ENCODE peak calls at places on chromosomes 12 and 14, in six cellular contexts. X is GM12878, V is HCT116, A is fibroblast of lung, P is IMR-90, K is GM23248. T is an unnamed sample. For H4K20me1, H3K36me3 and H3K4me1, the result is how much of the 10 kb centered on the place peaks cover.

GRCh38 chr14:93239869-93240677 is 33.0 kb downstream of the UBR7 start:
- DNase-seq in X (no peak), V (peak), A (peak), P (peak), K (peak), T (no peak)

GRCh38 chr12:30320561-30320960 is 375.1 kb downstream of the IPO8 start:
- DNase-seq in X (no peak), V (no peak), A (no peak), P (no peak), K (no peak), T (no peak)

GRCh38 chr12:11947218-11947617 is 123.5 kb upstream of the BCL2L14 start:
- DNase-seq in X (no peak), V (no peak), A (no peak), P (no peak), K (no peak), T (no peak)

GRCh38 chr12:53938276-53939140 is at the start of gene HOXC13:
- DNase-seq in X (no peak), V (peak), A (no peak), P (no peak), K (peak), T (peak)

GRCh38 chr14:90060965-90061848 is 587 bp upstream of the KCNK13 start:
- DNase-seq in X (no peak), V (no peak), A (no peak), P (no peak), K (peak), T (peak)

GRCh38 chr14:104375551-104376201 is 203.9 kb upstream of the C14orf180 start:
- DNase-seq in X (no peak), V (no peak), A (no peak), P (no peak), K (no peak), T (no peak)

GRCh38 chr12:95322335-95322734 is 104.7 kb downstream of the VEZT start:
- DNase-seq in X (no peak), V (no peak), A (peak), P (peak), K (peak), T (no peak)

GRCh38 chr14:98144964-98145363 is 1127.0 kb downstream of the BCL11B start:
- DNase-seq in X (no peak), V (no peak), A (peak), P (no peak), K (peak), T (no peak)

GRCh38 chr14:81517798-81518398 is 15.8 kb downstream of the SEL1L start:
- DNase-seq in X (no peak), V (no peak), A (peak), P (peak), K (peak), T (no peak)

GRCh38 chr12:54261817-54262402 is 18.0 kb downstream of the CBX5 start:
- DNase-seq in X (no peak), V (no peak), A (peak), P (no peak), K (peak), T (no peak)

GRCh38 chr12:5187136-5187535 is 143.5 kb downstream of the KCNA5 start:
- DNase-seq in X (no peak), V (no peak), A (no peak), P (no peak), K (no peak), T (no peak)

GRCh38 chr14:104332634-104333270 is 194.4 kb downstream of the KIF26A start:
- DNase-seq in X (no peak), V (no peak), A (no peak), P (no peak), K (no peak), T (no peak)

GRCh38 chr14:34983148-34983760 is 462 bp downstream of the SRP54 start:
- DNase-seq in X (no peak), V (no peak), A (no peak), P (no peak), K (no peak), T (no peak)

GRCh38 chr14:104510794-104511611 is 68.6 kb upstream of the C14orf180 start:
- DNase-seq in X (no peak), V (no peak), A (no peak), P (no peak), K (no peak), T (no peak)

GRCh38 chr12:32901553-32901952 is 5.0 kb upstream of the PKP2 start:
- DNase-seq in X (no peak), V (no peak), A (peak), P (no peak), K (no peak), T (no peak)

GRCh38 chr14:64035143-64035542 is 182.3 kb downstream of the SYNE2 start:
- DNase-seq in X (no peak), V (no peak), A (peak), P (peak), K (peak), T (no peak)

GRCh38 chr14:60724080-60724618 is at the start of gene SIX4:
- DNase-seq in X (no peak), V (peak), A (peak), P (peak), K (peak), T (peak)

GRCh38 chr14:20683125-20683895 is 1.1 kb upstream of the RNASE4 start:
- DNase-seq in X (peak), V (peak), A (peak), P (peak), K (peak), T (peak)

GRCh38 chr12:71594214-71594948 is 69.3 kb downstream of the ZFC3H1 start:
- DNase-seq in X (no peak), V (peak), A (no peak), P (no peak), K (peak), T (no peak)

GRCh38 chr14:55277972-55278740 is 6.9 kb downstream of the FBXO34 start:
- DNase-seq in X (no peak), V (no peak), A (no peak), P (no peak), K (no peak), T (no peak)

GRCh38 chr14:31190717-31191263 is 16.8 kb downstream of the HECTD1 start:
- DNase-seq in X (no peak), V (no peak), A (no peak), P (no peak), K (no peak), T (no peak)

GRCh38 chr14:101442451-101442850 is 118.8 kb upstream of the DIO3 start:
- DNase-seq in X (no peak), V (no peak), A (peak), P (no peak), K (no peak), T (no peak)

GRCh38 chr12:103680591-103681065 is 93.6 kb downstream of the STAB2 start:
- DNase-seq in X (no peak), V (no peak), A (peak), P (peak), K (peak), T (no peak)

GRCh38 chr12:124396544-124397398 is 101.9 kb downstream of the RFLNA start:
- DNase-seq in X (no peak), V (no peak), A (no peak), P (no peak), K (no peak), T (no peak)

GRCh38 chr12:121632069-121632970 is 6.0 kb downstream of the ORAI1 start:
- DNase-seq in X (no peak), V (no peak), A (no peak), P (peak), K (no peak), T (no peak)
- H4K20me1 ChIP-seq in X (under half), V (under half), A (under half), P (under half), K (under half), T (half or more)

GRCh38 chr12:113224955-113225354 is 3.7 kb downstream of the TPCN1 start:
- DNase-seq in X (no peak), V (no peak), A (no peak), P (no peak), K (no peak), T (no peak)

GRCh38 chr12:113227686-113228391 is 6.6 kb downstream of the TPCN1 start:
- DNase-seq in X (no peak), V (no peak), A (no peak), P (no peak), K (no peak), T (no peak)

GRCh38 chr12:113228394-113229028 is 7.2 kb downstream of the TPCN1 start:
- DNase-seq in X (no peak), V (no peak), A (no peak), P (no peak), K (peak), T (no peak)

GRCh38 chr12:113226696-113227095 is 5.4 kb downstream of the TPCN1 start:
- DNase-seq in X (no peak), V (no peak), A (no peak), P (no peak), K (no peak), T (no peak)

GRCh38 chr12:113227169-113227568 is 5.9 kb downstream of the TPCN1 start:
- DNase-seq in X (no peak), V (no peak), A (no peak), P (no peak), K (no peak), T (no peak)
- H3K36me3 ChIP-seq in X (under half), V (under half), A (under half), P (under half), K (under half), T (under half)

DNA sequence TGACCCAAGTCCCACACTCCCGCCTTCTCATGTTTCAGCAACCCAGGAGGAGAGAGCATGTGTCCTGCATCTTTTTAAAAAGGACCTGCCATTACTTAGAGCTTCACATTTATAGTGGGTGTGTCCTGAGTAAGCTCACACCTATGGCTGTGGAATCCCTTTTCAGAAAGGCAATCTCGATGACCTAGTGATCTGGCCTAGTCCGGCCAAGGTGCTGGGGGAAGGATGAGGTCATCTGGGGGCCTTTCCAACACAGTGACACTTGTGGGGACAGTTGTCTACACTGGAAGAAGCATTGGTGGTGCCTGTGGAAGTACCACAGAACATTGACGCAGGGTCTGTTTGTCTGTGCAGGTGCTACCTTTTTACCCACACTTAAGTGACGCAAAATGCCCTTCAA is 8.2 kb downstream of the TCP11L2 start:
- DNase-seq in X (no peak), V (no peak), A (no peak), P (no peak), K (no peak), T (no peak)
- H3K4me1 ChIP-seq in X (under half), V (under half), A (under half), P (under half), K (under half), T (under half)

DNA sequence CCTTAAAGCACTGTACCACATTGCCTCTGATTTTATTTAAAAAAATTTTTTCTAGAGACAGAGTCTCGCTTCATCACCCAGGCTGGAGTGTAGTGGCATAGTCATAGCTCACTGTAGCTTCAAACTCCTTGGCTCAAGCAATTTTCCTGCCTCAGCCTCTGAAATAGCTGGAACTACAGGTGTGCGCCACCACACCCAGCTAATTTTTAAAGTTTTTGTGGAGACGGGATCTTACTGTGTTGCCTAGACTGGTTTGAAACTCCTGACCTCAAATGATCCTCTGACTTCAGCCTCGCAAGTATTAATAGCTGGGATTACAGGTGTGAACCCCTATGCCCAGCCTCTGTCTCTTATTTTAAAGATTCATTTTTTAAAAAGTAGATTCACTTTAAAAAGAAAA is 5.3 kb downstream of the USP15 start:
- DNase-seq in X (no peak), V (no peak), A (no peak), P (no peak), K (no peak), T (no peak)
- H4K20me1 ChIP-seq in X (under half), V (under half), A (under half), P (under half), K (under half), T (under half)

GRCh38 chr14:102603293-102603907 is 11.0 kb downstream of the RCOR1 start:
- DNase-seq in X (no peak), V (no peak), A (no peak), P (no peak), K (no peak), T (no peak)
- H3K36me3 ChIP-seq in X (under half), V (under half), A (under half), P (under half), K (under half), T (under half)

DNA sequence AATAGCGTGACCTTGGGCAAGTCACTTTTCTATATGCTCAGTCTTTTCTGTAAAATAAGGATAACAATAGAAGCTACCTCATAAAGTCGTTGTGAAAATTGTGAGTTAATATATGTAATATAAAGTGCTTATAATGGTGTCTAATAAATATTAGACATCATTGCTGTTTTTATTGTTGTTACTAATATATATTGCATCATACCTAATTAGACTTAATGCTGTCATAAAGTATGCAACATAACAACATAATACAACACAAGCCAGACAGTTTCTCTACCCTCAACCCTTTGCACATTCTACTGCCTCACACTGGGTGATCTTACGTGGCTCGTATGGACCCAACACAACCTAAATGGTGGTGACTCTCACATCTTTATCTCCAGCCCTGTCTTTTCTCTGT is 136.9 kb downstream of the KICS2 start:
- DNase-seq in X (no peak), V (no peak), A (no peak), P (no peak), K (no peak), T (no peak)
- H3K4me1 ChIP-seq in X (under half), V (half or more), A (under half), P (under half), K (half or more), T (under half)

GRCh38 chr14:100267990-100268389 is 29.0 kb downstream of the YY1 start:
- DNase-seq in X (no peak), V (no peak), A (no peak), P (no peak), K (no peak), T (no peak)
- H4K20me1 ChIP-seq in X (under half), V (under half), A (under half), P (half or more), K (under half), T (half or more)

DNA sequence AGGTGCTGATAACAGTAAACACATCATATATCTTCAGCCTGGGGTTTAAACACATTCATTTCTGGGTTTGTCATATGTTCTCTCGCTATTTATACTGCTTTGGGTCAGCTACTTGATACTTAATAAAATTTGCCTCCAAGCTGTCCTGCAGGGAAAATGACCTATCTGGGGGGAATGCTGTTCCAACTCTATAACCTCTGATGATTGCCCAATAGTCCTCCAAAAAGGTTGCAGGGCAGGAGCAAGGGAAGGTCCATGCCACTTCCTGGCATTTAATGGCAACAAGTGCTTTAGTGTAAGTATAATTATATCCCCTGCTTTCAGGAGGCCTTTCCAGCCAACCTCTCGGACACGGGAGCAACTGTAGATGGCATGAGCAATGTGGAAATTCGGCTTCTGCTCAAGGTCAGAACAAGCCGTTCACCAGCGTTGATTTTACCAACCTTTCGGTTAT is 198.0 kb upstream of the EEA1 start:
- DNase-seq in X (no peak), V (no peak), A (no peak), P (no peak), K (no peak), T (no peak)
- H3K36me3 ChIP-seq in X (under half), V (under half), A (under half), P (under half), K (under half), T (under half)

GRCh38 chr12:9118161-9118560 is 2.4 kb upstream of the A2M start:
- DNase-seq in X (peak), V (no peak), A (no peak), P (no peak), K (peak), T (no peak)
- H3K4me1 ChIP-seq in X (under half), V (under half), A (under half), P (under half), K (under half), T (under half)